ENCODE peak calls at places on chromosomes 1 and 21, in eight cellular contexts. One of them, this sample, is unnamed.

GRCh38 chr1:2372551-2373490 is 18.5 kb downstream of the MORN1 start:
- DNase-seq in CD8-positive, alpha-beta memory T cell: no peak
- DNase-seq in thyroid gland: no peak
- DNase-seq in neural progenitor cell: no peak
- DNase-seq in CD4-positive, alpha-beta memory T cell: no peak
- DNase-seq in GM12865: no peak
- DNase-seq in esophagus squamous epithelium: no peak
- DNase-seq in cardiac muscle cell: no peak
- DNase-seq in this sample: no peak

GRCh38 chr1:78387872-78388271 is 102.9 kb upstream of the PTGFR start:
- DNase-seq in GM12865: no peak
- DNase-seq in neural progenitor cell: no peak
- DNase-seq in esophagus squamous epithelium: no peak
- DNase-seq in CD4-positive, alpha-beta memory T cell: no peak
- DNase-seq in thyroid gland: no peak
- DNase-seq in CD8-positive, alpha-beta memory T cell: no peak
- DNase-seq in cardiac muscle cell: peak
- DNase-seq in this sample: no peak

GRCh38 chr1:165543651-165544452 is at the start of gene LRRC52:
- DNase-seq in CD4-positive, alpha-beta memory T cell: no peak
- DNase-seq in neural progenitor cell: peak
- DNase-seq in esophagus squamous epithelium: no peak
- DNase-seq in GM12865: no peak
- DNase-seq in cardiac muscle cell: no peak
- DNase-seq in thyroid gland: peak
- DNase-seq in CD8-positive, alpha-beta memory T cell: no peak
- DNase-seq in this sample: peak

GRCh38 chr1:204602871-204603542 is 82.5 kb downstream of the LRRN2 start:
- DNase-seq in GM12865: no peak
- DNase-seq in CD8-positive, alpha-beta memory T cell: no peak
- DNase-seq in esophagus squamous epithelium: no peak
- DNase-seq in neural progenitor cell: no peak
- DNase-seq in CD4-positive, alpha-beta memory T cell: no peak
- DNase-seq in cardiac muscle cell: no peak
- DNase-seq in thyroid gland: no peak
- DNase-seq in this sample: no peak

GRCh38 chr1:6483010-6483760 is 8.3 kb downstream of the PLEKHG5 start:
- DNase-seq in CD8-positive, alpha-beta memory T cell: no peak
- DNase-seq in esophagus squamous epithelium: no peak
- DNase-seq in CD4-positive, alpha-beta memory T cell: no peak
- DNase-seq in neural progenitor cell: no peak
- DNase-seq in cardiac muscle cell: no peak
- DNase-seq in thyroid gland: peak
- DNase-seq in GM12865: no peak
- DNase-seq in this sample: no peak

GRCh38 chr1:77175230-77175844 is 43.9 kb downstream of the PIGK start:
- DNase-seq in CD8-positive, alpha-beta memory T cell: no peak
- DNase-seq in neural progenitor cell: peak
- DNase-seq in cardiac muscle cell: no peak
- DNase-seq in esophagus squamous epithelium: no peak
- DNase-seq in GM12865: no peak
- DNase-seq in CD4-positive, alpha-beta memory T cell: no peak
- DNase-seq in thyroid gland: no peak
- DNase-seq in this sample: no peak

GRCh38 chr1:225554216-225554812 is 98.6 kb downstream of the ENAH start:
- DNase-seq in cardiac muscle cell: peak
- DNase-seq in neural progenitor cell: no peak
- DNase-seq in GM12865: peak
- DNase-seq in CD4-positive, alpha-beta memory T cell: peak
- DNase-seq in thyroid gland: no peak
- DNase-seq in esophagus squamous epithelium: no peak
- DNase-seq in CD8-positive, alpha-beta memory T cell: no peak
- DNase-seq in this sample: no peak

GRCh38 chr1:28812669-28813468 is 899 bp downstream of the OPRD1 start:
- DNase-seq in CD8-positive, alpha-beta memory T cell: no peak
- DNase-seq in neural progenitor cell: no peak
- DNase-seq in GM12865: no peak
- DNase-seq in thyroid gland: no peak
- DNase-seq in CD4-positive, alpha-beta memory T cell: no peak
- DNase-seq in esophagus squamous epithelium: no peak
- DNase-seq in cardiac muscle cell: no peak
- DNase-seq in this sample: no peak

GRCh38 chr1:202135221-202135721 is 9.3 kb downstream of the ARL8A start:
- DNase-seq in esophagus squamous epithelium: no peak
- DNase-seq in GM12865: peak
- DNase-seq in cardiac muscle cell: peak
- DNase-seq in thyroid gland: peak
- DNase-seq in neural progenitor cell: peak
- DNase-seq in CD4-positive, alpha-beta memory T cell: peak
- DNase-seq in CD8-positive, alpha-beta memory T cell: peak
- DNase-seq in this sample: peak

GRCh38 chr1:5225687-5226389 is 571.4 kb downstream of the AJAP1 start:
- DNase-seq in neural progenitor cell: peak
- DNase-seq in CD4-positive, alpha-beta memory T cell: no peak
- DNase-seq in esophagus squamous epithelium: no peak
- DNase-seq in CD8-positive, alpha-beta memory T cell: no peak
- DNase-seq in GM12865: no peak
- DNase-seq in thyroid gland: no peak
- DNase-seq in cardiac muscle cell: no peak
- DNase-seq in this sample: no peak

GRCh38 chr21:36773111-36773510 is 74.2 kb downstream of the SIM2 start:
- DNase-seq in neural progenitor cell: no peak
- DNase-seq in cardiac muscle cell: peak
- DNase-seq in thyroid gland: peak
- DNase-seq in esophagus squamous epithelium: no peak
- DNase-seq in CD8-positive, alpha-beta memory T cell: no peak
- DNase-seq in CD4-positive, alpha-beta memory T cell: no peak
- DNase-seq in GM12865: no peak
- DNase-seq in this sample: peak

GRCh38 chr1:179545316-179545715 is 30.4 kb downstream of the NPHS2 start:
- DNase-seq in neural progenitor cell: no peak
- DNase-seq in esophagus squamous epithelium: no peak
- DNase-seq in CD4-positive, alpha-beta memory T cell: no peak
- DNase-seq in thyroid gland: peak
- DNase-seq in CD8-positive, alpha-beta memory T cell: no peak
- DNase-seq in cardiac muscle cell: peak
- DNase-seq in GM12865: no peak
- DNase-seq in this sample: no peak

GRCh38 chr1:54439550-54440223 is 33.5 kb upstream of the SSBP3 start:
- DNase-seq in CD8-positive, alpha-beta memory T cell: no peak
- DNase-seq in cardiac muscle cell: no peak
- DNase-seq in GM12865: no peak
- DNase-seq in neural progenitor cell: no peak
- DNase-seq in thyroid gland: no peak
- DNase-seq in CD4-positive, alpha-beta memory T cell: no peak
- DNase-seq in esophagus squamous epithelium: no peak
- DNase-seq in this sample: no peak

GRCh38 chr1:190000365-190000872 is 477.2 kb downstream of the BRINP3 start:
- DNase-seq in GM12865: no peak
- DNase-seq in cardiac muscle cell: no peak
- DNase-seq in thyroid gland: no peak
- DNase-seq in CD8-positive, alpha-beta memory T cell: no peak
- DNase-seq in CD4-positive, alpha-beta memory T cell: no peak
- DNase-seq in esophagus squamous epithelium: no peak
- DNase-seq in neural progenitor cell: no peak
- DNase-seq in this sample: no peak

GRCh38 chr1:116755681-116756080 is 1.5 kb downstream of the CD2 start:
- DNase-seq in neural progenitor cell: no peak
- DNase-seq in GM12865: no peak
- DNase-seq in thyroid gland: no peak
- DNase-seq in esophagus squamous epithelium: no peak
- DNase-seq in CD8-positive, alpha-beta memory T cell: no peak
- DNase-seq in cardiac muscle cell: no peak
- DNase-seq in CD4-positive, alpha-beta memory T cell: no peak
- DNase-seq in this sample: no peak
- H3K4me3 ChIP-seq in neural progenitor cell: no peak
- H3K4me3 ChIP-seq in GM12865: no peak
- H3K4me3 ChIP-seq in thyroid gland: no peak
- H3K4me3 ChIP-seq in esophagus squamous epithelium: peak
- H3K4me3 ChIP-seq in CD8-positive, alpha-beta memory T cell: peak
- H3K4me3 ChIP-seq in cardiac muscle cell: no peak
- H3K4me3 ChIP-seq in CD4-positive, alpha-beta memory T cell: peak
- H3K4me3 ChIP-seq in this sample: no peak

GRCh38 chr1:156119503-156120209 is 5.1 kb downstream of the LMNA start:
- DNase-seq in thyroid gland: no peak
- DNase-seq in esophagus squamous epithelium: no peak
- DNase-seq in CD8-positive, alpha-beta memory T cell: no peak
- DNase-seq in GM12865: peak
- DNase-seq in neural progenitor cell: no peak
- DNase-seq in CD4-positive, alpha-beta memory T cell: no peak
- DNase-seq in cardiac muscle cell: no peak
- DNase-seq in this sample: peak

GRCh38 chr1:156115514-156116374 is 1.2 kb downstream of the LMNA start:
- DNase-seq in cardiac muscle cell: peak
- DNase-seq in neural progenitor cell: peak
- DNase-seq in esophagus squamous epithelium: no peak
- DNase-seq in GM12865: no peak
- DNase-seq in CD4-positive, alpha-beta memory T cell: no peak
- DNase-seq in thyroid gland: peak
- DNase-seq in CD8-positive, alpha-beta memory T cell: no peak
- DNase-seq in this sample: peak

GRCh38 chr1:156118175-156118868 is 3.8 kb downstream of the LMNA start:
- DNase-seq in CD4-positive, alpha-beta memory T cell: no peak
- DNase-seq in thyroid gland: peak
- DNase-seq in neural progenitor cell: no peak
- DNase-seq in esophagus squamous epithelium: no peak
- DNase-seq in CD8-positive, alpha-beta memory T cell: no peak
- DNase-seq in GM12865: no peak
- DNase-seq in cardiac muscle cell: no peak
- DNase-seq in this sample: peak

GRCh38 chr1:156114919-156115513 is 505 bp downstream of the LMNA start:
- DNase-seq in esophagus squamous epithelium: no peak
- DNase-seq in cardiac muscle cell: peak
- DNase-seq in GM12865: peak
- DNase-seq in thyroid gland: no peak
- DNase-seq in neural progenitor cell: peak
- DNase-seq in CD8-positive, alpha-beta memory T cell: no peak
- DNase-seq in CD4-positive, alpha-beta memory T cell: no peak
- DNase-seq in this sample: no peak

DNA sequence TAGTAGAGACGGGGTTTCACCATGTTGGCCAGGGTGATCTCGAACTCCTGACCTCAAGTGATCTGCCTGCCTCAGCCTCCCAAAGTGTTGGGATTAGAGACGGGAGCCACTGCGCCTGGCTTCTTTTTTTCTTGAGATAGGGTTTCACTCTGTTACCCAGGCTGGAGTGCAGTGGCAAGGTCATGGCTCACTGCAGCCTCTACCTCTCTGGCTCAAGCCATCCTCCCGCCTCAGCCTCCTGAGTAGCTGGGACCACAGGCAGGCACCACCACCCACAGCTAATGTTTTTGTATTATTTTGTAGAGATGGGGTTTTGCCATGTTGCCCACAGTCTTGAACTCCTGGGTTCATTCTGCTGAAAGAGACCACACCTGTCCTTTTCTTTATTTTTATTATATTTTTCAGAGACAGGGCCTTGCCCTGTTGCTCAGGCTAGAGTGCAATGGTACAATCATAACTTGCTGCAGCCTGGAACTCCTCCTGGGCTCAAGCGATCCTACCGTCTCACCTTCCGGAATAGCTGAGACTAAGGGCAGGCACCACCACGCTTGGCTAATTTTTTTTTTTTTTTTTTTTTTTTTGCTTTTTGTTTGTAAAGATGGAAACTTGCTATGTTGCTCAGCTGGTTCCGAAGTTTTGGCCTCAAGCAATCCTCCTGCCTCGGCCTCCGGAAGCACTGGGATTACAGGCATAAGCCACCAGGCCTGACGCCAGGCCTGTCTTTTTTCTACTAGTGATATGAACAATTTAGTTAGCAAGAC is 3.1 kb downstream of the LMNA start:
- DNase-seq in thyroid gland: peak
- DNase-seq in cardiac muscle cell: no peak
- DNase-seq in CD8-positive, alpha-beta memory T cell: no peak
- DNase-seq in CD4-positive, alpha-beta memory T cell: no peak
- DNase-seq in esophagus squamous epithelium: no peak
- DNase-seq in GM12865: no peak
- DNase-seq in neural progenitor cell: no peak
- DNase-seq in this sample: no peak
- H3K4me3 ChIP-seq in thyroid gland: no peak
- H3K4me3 ChIP-seq in cardiac muscle cell: no peak
- H3K4me3 ChIP-seq in CD8-positive, alpha-beta memory T cell: no peak
- H3K4me3 ChIP-seq in CD4-positive, alpha-beta memory T cell: no peak
- H3K4me3 ChIP-seq in esophagus squamous epithelium: peak
- H3K4me3 ChIP-seq in GM12865: no peak
- H3K4me3 ChIP-seq in neural progenitor cell: no peak
- H3K4me3 ChIP-seq in this sample: peak

DNA sequence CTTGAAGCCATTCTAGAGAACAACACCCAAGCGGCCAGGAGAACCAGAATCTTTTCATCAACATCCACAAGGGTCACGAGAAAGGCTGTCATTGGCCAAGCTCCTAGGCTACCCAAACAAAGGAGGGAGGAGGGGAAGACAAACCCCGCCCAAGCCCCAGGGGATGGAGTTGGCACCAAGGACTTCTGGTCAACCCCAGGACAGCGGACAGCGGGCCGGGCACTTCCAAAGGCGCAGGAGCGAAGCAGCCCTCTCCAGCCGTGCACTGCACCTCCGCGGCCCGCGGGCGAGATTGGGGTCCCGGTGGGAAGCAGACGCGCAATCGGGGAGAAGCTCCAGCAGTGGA is at the start of gene CLIC6:
- DNase-seq in GM12865: peak
- DNase-seq in thyroid gland: peak
- DNase-seq in CD4-positive, alpha-beta memory T cell: no peak
- DNase-seq in CD8-positive, alpha-beta memory T cell: no peak
- DNase-seq in neural progenitor cell: peak
- DNase-seq in esophagus squamous epithelium: no peak
- DNase-seq in cardiac muscle cell: no peak
- DNase-seq in this sample: no peak
- H3K4me3 ChIP-seq in GM12865: peak
- H3K4me3 ChIP-seq in thyroid gland: peak
- H3K4me3 ChIP-seq in CD4-positive, alpha-beta memory T cell: no peak
- H3K4me3 ChIP-seq in CD8-positive, alpha-beta memory T cell: no peak
- H3K4me3 ChIP-seq in neural progenitor cell: peak
- H3K4me3 ChIP-seq in esophagus squamous epithelium: peak
- H3K4me3 ChIP-seq in cardiac muscle cell: peak
- H3K4me3 ChIP-seq in this sample: peak

GRCh38 chr21:41369915-41370839 is 8.3 kb downstream of the MX2 start:
- DNase-seq in GM12865: peak
- DNase-seq in neural progenitor cell: no peak
- DNase-seq in CD8-positive, alpha-beta memory T cell: peak
- DNase-seq in thyroid gland: no peak
- DNase-seq in cardiac muscle cell: no peak
- DNase-seq in CD4-positive, alpha-beta memory T cell: peak
- DNase-seq in esophagus squamous epithelium: no peak
- DNase-seq in this sample: no peak

GRCh38 chr21:41370840-41371697 is 9.2 kb downstream of the MX2 start:
- DNase-seq in CD4-positive, alpha-beta memory T cell: no peak
- DNase-seq in thyroid gland: no peak
- DNase-seq in GM12865: no peak
- DNase-seq in CD8-positive, alpha-beta memory T cell: no peak
- DNase-seq in esophagus squamous epithelium: no peak
- DNase-seq in neural progenitor cell: no peak
- DNase-seq in cardiac muscle cell: peak
- DNase-seq in this sample: no peak

GRCh38 chr21:41373253-41373652 is 11.4 kb downstream of the MX2 start:
- DNase-seq in neural progenitor cell: no peak
- DNase-seq in thyroid gland: no peak
- DNase-seq in cardiac muscle cell: no peak
- DNase-seq in CD8-positive, alpha-beta memory T cell: no peak
- DNase-seq in GM12865: no peak
- DNase-seq in esophagus squamous epithelium: no peak
- DNase-seq in CD4-positive, alpha-beta memory T cell: no peak
- DNase-seq in this sample: no peak

GRCh38 chr21:41373769-41374168 is 11.9 kb downstream of the MX2 start:
- DNase-seq in cardiac muscle cell: no peak
- DNase-seq in thyroid gland: no peak
- DNase-seq in esophagus squamous epithelium: no peak
- DNase-seq in CD8-positive, alpha-beta memory T cell: no peak
- DNase-seq in CD4-positive, alpha-beta memory T cell: no peak
- DNase-seq in GM12865: no peak
- DNase-seq in neural progenitor cell: no peak
- DNase-seq in this sample: no peak

GRCh38 chr21:41371698-41372030 is 9.8 kb downstream of the MX2 start:
- DNase-seq in neural progenitor cell: no peak
- DNase-seq in CD8-positive, alpha-beta memory T cell: no peak
- DNase-seq in esophagus squamous epithelium: no peak
- DNase-seq in thyroid gland: no peak
- DNase-seq in cardiac muscle cell: no peak
- DNase-seq in CD4-positive, alpha-beta memory T cell: no peak
- DNase-seq in GM12865: no peak
- DNase-seq in this sample: no peak
- H3K4me3 ChIP-seq in neural progenitor cell: no peak
- H3K4me3 ChIP-seq in CD8-positive, alpha-beta memory T cell: no peak
- H3K4me3 ChIP-seq in esophagus squamous epithelium: no peak
- H3K4me3 ChIP-seq in thyroid gland: no peak
- H3K4me3 ChIP-seq in cardiac muscle cell: no peak
- H3K4me3 ChIP-seq in CD4-positive, alpha-beta memory T cell: no peak
- H3K4me3 ChIP-seq in GM12865: no peak
- H3K4me3 ChIP-seq in this sample: no peak

This sample was measured in testis.